ENCODE peak calls at places on chromosomes 7 and 10, in ten cellular contexts. D, S, Z, T, U, K, B, R, P and C are unnamed samples.

GRCh38 chr10:7312179-7312857 is 98.5 kb downstream of the SFMBT2 start:
- DNase-seq in S (no peak), R (no peak), B (no peak), D (no peak), U (no peak), K (no peak), Z (no peak), T (no peak), P (no peak), C (no peak)

GRCh38 chr7:14430921-14431320 is 441.5 kb upstream of the ETV1 start:
- DNase-seq in U (no peak), T (no peak), P (no peak), B (no peak), D (no peak), S (no peak), K (no peak), R (no peak), Z (no peak), C (no peak)

GRCh38 chr7:103660455-103661371 is 214.7 kb upstream of the SLC26A5 start:
- DNase-seq in S (peak), U (no peak), T (no peak), K (no peak), B (no peak), P (no peak), Z (peak), R (no peak), D (no peak), C (no peak)

GRCh38 chr10:119256030-119256429 is 48.7 kb downstream of the GRK5 start:
- DNase-seq in Z (no peak), P (no peak), S (no peak), T (no peak), B (no peak), D (no peak), U (no peak), K (no peak), R (no peak), C (no peak)

GRCh38 chr10:103807996-103808395 is 47.4 kb downstream of the SH3PXD2A start:
- DNase-seq in D (no peak), B (no peak), U (no peak), R (no peak), P (no peak), S (no peak), Z (no peak), T (no peak), K (no peak), C (no peak)

GRCh38 chr10:116216676-116217075 is 56.3 kb downstream of the GFRA1 start:
- DNase-seq in T (no peak), P (no peak), K (no peak), B (no peak), R (no peak), U (no peak), S (peak), D (no peak), Z (no peak), C (no peak)

GRCh38 chr7:136957391-136957790 is 88.9 kb downstream of the CHRM2 start:
- DNase-seq in Z (no peak), T (no peak), U (no peak), D (no peak), P (no peak), R (no peak), K (no peak), S (no peak), B (no peak), C (no peak)

GRCh38 chr7:3922175-3922635 is 621.2 kb downstream of the SDK1 start:
- DNase-seq in D (peak), K (no peak), S (peak), U (no peak), Z (peak), R (no peak), B (peak), T (peak), P (no peak), C (no peak)

GRCh38 chr10:76308946-76309529 is 877.6 kb downstream of the LRMDA start:
- DNase-seq in D (no peak), Z (no peak), P (no peak), R (no peak), U (no peak), S (no peak), T (no peak), B (peak), K (no peak), C (no peak)

GRCh38 chr7:24477807-24478655 is 95.2 kb upstream of the PALS2 start:
- DNase-seq in D (peak), B (no peak), S (peak), Z (peak), P (no peak), T (peak), R (no peak), U (no peak), K (no peak), C (no peak)

GRCh38 chr7:150874401-150875198 is 22.3 kb downstream of the AOC1 start:
- DNase-seq in D (no peak), R (no peak), P (no peak), T (no peak), U (no peak), S (no peak), K (no peak), Z (no peak), B (no peak), C (no peak)

GRCh38 chr10:71769279-71769823 is 4.0 kb downstream of the VSIR start:
- DNase-seq in Z (no peak), K (no peak), U (peak), D (no peak), P (no peak), T (no peak), S (no peak), B (no peak), R (no peak), C (no peak)

GRCh38 chr7:156612930-156613329 is 27.6 kb upstream of the RNF32 start:
- DNase-seq in S (no peak), P (no peak), T (no peak), U (no peak), K (no peak), B (no peak), Z (no peak), D (no peak), R (peak), C (no peak)

GRCh38 chr7:50718876-50719275 is 63.8 kb downstream of the GRB10 start:
- DNase-seq in U (no peak), D (no peak), Z (no peak), B (no peak), T (no peak), P (no peak), K (no peak), S (peak), R (no peak), C (no peak)

GRCh38 chr7:108453320-108453719 is 2.9 kb downstream of the NRCAM start:
- DNase-seq in D (no peak), K (no peak), T (no peak), P (no peak), B (no peak), U (no peak), S (no peak), R (no peak), Z (no peak), C (no peak)

GRCh38 chr7:108455524-108455832 is 758 bp downstream of the NRCAM start:
- DNase-seq in P (no peak), Z (peak), K (no peak), T (no peak), U (no peak), R (no peak), D (no peak), B (peak), S (no peak), C (no peak)

GRCh38 chr7:108454317-108454673 is 1.9 kb downstream of the NRCAM start:
- DNase-seq in R (no peak), Z (no peak), D (no peak), P (no peak), K (no peak), S (no peak), B (no peak), U (no peak), T (no peak), C (no peak)

GRCh38 chr7:108455833-108456677 is at the start of gene NRCAM:
- DNase-seq in R (peak), T (peak), U (peak), K (no peak), S (no peak), D (no peak), Z (peak), B (peak), P (peak), C (peak)

DNA sequence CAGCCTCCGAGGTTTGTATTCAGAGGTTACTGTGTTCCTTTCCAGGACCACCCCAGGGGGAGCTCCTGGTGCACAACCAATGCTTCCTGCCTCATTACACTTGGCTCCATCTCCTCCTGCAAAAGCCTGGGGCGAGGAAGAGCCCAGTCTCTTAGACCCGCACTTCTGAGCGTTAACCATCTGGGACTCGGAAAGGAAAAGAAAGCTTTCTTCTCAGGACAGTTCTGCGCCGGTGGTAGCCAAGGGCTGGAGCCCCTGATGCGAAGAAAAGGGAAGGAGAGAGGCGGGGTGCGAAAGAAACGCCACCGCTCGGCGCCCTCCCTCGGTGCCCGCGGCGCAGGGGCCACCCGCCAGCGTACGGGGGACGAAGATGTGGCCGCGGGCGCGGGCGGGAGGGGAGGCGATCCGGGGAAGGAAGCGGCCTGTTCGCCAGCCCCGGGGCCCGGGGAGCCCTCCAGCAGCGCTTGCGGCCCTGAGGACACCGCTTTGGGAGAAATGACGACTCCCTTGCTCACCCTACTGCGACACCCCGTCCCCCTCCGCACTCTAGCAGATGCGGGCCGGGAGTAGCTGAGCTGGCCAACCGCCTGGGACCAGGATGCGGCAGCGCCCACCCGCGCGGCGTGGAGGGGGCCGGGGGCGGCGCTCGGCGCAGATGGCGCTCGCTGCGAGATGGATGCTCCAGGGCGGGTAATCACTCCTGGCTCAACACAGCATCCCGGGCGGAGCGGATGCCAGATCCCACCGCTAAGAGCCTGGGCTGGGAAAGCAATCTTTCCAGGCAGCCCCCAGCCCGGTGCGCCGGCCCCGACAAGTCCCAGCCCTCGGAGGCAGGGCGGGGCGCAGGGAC is 1.3 kb downstream of the NRCAM start:
- DNase-seq in T (peak), Z (no peak), P (peak), S (no peak), B (peak), D (no peak), K (no peak), U (peak), R (no peak), C (no peak)
- TF ChIP-seq CTCF in T (no peak), Z (no peak), P (no peak), S (no peak), B (peak), D (no peak), K (no peak), U (peak), R (no peak), C (no peak)

GRCh38 chr7:32062150-32062549 is 8.1 kb downstream of the PDE1C start:
- DNase-seq in R (no peak), U (no peak), P (no peak), S (peak), D (no peak), Z (peak), T (peak), B (peak), K (no peak), C (peak)
- TF ChIP-seq CTCF in R (no peak), U (peak), P (peak), S (peak), D (peak), Z (peak), T (peak), B (peak), K (no peak), C (peak)

DNA sequence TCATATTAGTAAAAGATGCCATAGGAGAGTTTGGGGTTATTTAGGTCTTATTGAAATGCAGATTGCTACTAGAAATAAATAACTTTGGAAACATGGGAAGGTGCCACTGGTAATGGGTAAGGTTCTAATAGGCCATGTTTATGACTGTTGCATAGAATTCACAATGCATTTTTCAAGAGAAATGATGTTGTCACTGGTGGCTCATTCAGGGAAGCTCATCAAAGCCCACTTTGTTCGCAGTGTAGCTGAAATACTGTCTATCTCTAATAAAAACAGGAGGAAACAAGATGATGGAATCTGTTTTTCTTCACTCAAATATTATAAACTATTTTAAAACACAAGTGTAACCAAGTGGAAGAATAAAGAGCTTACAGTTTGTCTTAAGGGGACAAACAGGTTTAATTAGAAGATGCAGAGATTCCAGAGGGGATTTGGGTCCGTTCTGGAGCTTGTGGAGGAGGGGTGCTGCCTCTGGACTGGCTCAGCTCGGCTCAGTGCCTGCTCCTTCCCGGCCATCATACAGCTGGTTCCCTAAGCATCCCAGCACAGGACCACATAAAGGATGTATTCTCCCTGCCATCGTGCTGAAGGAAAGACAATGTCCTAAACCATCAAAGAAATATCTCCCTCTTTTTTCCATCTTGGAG is 20.4 kb downstream of the OPALIN start:
- DNase-seq in T (no peak), D (no peak), R (no peak), Z (no peak), P (no peak), B (peak), K (no peak), S (no peak), U (no peak), C (no peak)
- TF ChIP-seq CTCF in T (no peak), D (no peak), R (no peak), Z (no peak), P (no peak), B (no peak), K (no peak), S (no peak), U (no peak), C (no peak)

GRCh38 chr10:29926649-29927048 is 132.7 kb downstream of the JCAD start:
- DNase-seq in B (peak), D (peak), P (no peak), Z (peak), R (no peak), T (peak), S (no peak), U (no peak), K (no peak), C (no peak)
- TF ChIP-seq CTCF in B (peak), D (peak), P (peak), Z (peak), R (no peak), T (peak), S (peak), U (no peak), K (peak), C (peak)

DNA sequence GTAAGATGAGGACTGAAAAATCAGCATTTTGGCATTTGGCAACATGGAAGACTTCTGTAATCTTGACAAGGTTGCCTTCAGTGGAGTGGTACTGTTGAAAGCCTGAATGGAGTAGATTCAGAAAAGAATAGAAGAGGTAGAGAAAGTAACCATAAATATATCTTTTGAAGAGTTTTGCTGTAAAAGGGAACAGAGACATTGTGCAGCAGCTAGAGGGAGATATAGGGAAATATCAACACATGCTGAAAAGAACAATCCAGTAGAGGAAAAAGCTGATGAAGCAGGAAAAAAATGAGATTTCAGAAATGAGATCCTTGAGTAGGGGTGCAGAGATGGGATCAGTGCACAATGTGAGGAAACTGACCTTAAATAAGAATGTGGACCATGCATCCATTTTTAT is 60.0 kb downstream of the RAPGEF5 start:
- DNase-seq in R (no peak), K (no peak), S (no peak), T (no peak), Z (no peak), D (no peak), P (no peak), B (no peak), U (no peak), C (no peak)
- TF ChIP-seq CTCF in R (no peak), K (peak), S (peak), T (no peak), Z (no peak), D (peak), P (no peak), B (no peak), U (peak), C (no peak)

GRCh38 chr10:1579671-1580070 is 157.7 kb downstream of the ADARB2 start:
- DNase-seq in K (no peak), U (no peak), D (no peak), P (no peak), R (no peak), B (no peak), Z (no peak), S (no peak), T (no peak), C (no peak)

GRCh38 chr10:1578392-1579140 is 158.8 kb downstream of the ADARB2 start:
- DNase-seq in T (no peak), K (no peak), P (no peak), R (no peak), D (no peak), U (no peak), Z (no peak), S (no peak), B (no peak), C (no peak)

GRCh38 chr10:1577371-1577770 is 160.0 kb downstream of the ADARB2 start:
- DNase-seq in R (no peak), D (no peak), K (no peak), S (no peak), Z (no peak), T (no peak), P (no peak), U (no peak), B (no peak), C (no peak)

GRCh38 chr10:1577945-1578344 is 159.4 kb downstream of the ADARB2 start:
- DNase-seq in Z (no peak), S (no peak), D (no peak), T (no peak), U (no peak), P (no peak), K (no peak), R (no peak), B (no peak), C (no peak)

GRCh38 chr10:1579141-1579491 is 158.2 kb downstream of the ADARB2 start:
- DNase-seq in S (no peak), B (no peak), U (no peak), P (no peak), Z (no peak), D (no peak), K (no peak), T (no peak), R (no peak), C (no peak)
- TF ChIP-seq CTCF in S (no peak), B (no peak), U (no peak), P (no peak), Z (no peak), D (no peak), K (no peak), T (no peak), R (no peak), C (no peak)

GRCh38 chr10:98916751-98917150 is 318.9 kb downstream of the HPSE2 start:
- DNase-seq in U (no peak), T (no peak), S (no peak), B (no peak), Z (no peak), D (no peak), K (no peak), R (no peak), P (no peak), C (no peak)
- TF ChIP-seq CTCF in U (no peak), T (no peak), S (no peak), B (peak), Z (no peak), D (no peak), K (no peak), R (no peak), P (peak), C (no peak)

DNA sequence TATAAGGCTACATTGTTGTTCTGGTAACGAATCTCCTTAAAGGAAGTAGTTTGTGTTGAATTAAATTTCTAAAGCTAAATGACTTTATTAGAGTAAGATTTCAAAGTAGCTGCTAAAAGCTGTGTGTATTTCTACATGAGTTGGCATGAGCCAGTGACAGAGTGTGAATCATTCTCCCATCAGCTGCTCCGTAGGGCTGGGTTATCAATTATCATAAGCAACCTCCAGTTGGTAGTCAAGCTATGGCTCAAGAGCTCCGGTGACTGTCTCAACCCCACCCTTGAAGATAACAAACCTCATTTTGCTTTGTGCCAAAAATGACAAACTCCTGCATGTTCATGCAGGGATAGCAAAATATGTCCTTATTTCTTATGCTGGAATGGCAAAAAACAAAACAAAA is 249.6 kb downstream of the CACNA2D1 start:
- DNase-seq in U (no peak), P (no peak), S (no peak), T (no peak), K (no peak), B (no peak), R (no peak), Z (no peak), D (peak), C (no peak)
- TF ChIP-seq CTCF in U (no peak), P (no peak), S (no peak), T (no peak), K (no peak), B (no peak), R (no peak), Z (no peak), D (no peak), C (no peak)

GRCh38 chr10:3045471-3046209 is 21.7 kb upstream of the PFKP start:
- DNase-seq in K (no peak), P (no peak), S (peak), B (no peak), R (no peak), D (peak), T (peak), U (no peak), Z (peak), C (no peak)
- TF ChIP-seq CTCF in K (no peak), P (peak), S (no peak), B (no peak), R (no peak), D (peak), T (peak), U (no peak), Z (peak), C (no peak)